ENCODE peak calls at places on chromosomes 12 and 14, in four cellular contexts. C is left ventricle myocardium inferior; H is left colon; K is NK-92 treated with Interleukin-12 subunit alpha and Interleukin-12 subunit beta, amount 100 ng/mL, for 24 hours. P is an unnamed sample.

GRCh38 chr14:21902561-21903199 is 229.1 kb upstream of the OR4E1 start:
- DNase-seq in C (no peak), H (peak), K (no peak), P (no peak)

GRCh38 chr12:125221602-125222001 is 156.4 kb downstream of the AACS start:
- DNase-seq in C (no peak), H (no peak), K (no peak), P (no peak)

GRCh38 chr14:34374998-34375740 is 86.9 kb downstream of the SPTSSA start:
- DNase-seq in C (no peak), H (no peak), K (no peak), P (no peak)

GRCh38 chr14:58298880-58299664 is 717 bp downstream of the ARID4A start:
- DNase-seq in C (peak), H (peak), K (peak), P (peak)

GRCh38 chr12:13041224-13041623 is 3.0 kb upstream of the FAM234B start:
- DNase-seq in C (no peak), H (no peak), K (no peak), P (no peak)

GRCh38 chr12:12803186-12803585 is 10.0 kb upstream of the DDX47 start:
- DNase-seq in C (no peak), H (peak), K (peak), P (no peak)

GRCh38 chr12:88468546-88468945 is 111.7 kb downstream of the KITLG start:
- DNase-seq in C (no peak), H (no peak), K (no peak), P (no peak)

GRCh38 chr14:23361320-23361719 is 3.7 kb downstream of the EFS start:
- DNase-seq in C (no peak), H (no peak), K (no peak), P (no peak)

GRCh38 chr14:58491593-58491992 is 64.1 kb downstream of the KIAA0586 start:
- DNase-seq in C (no peak), H (no peak), K (no peak), P (no peak)

GRCh38 chr14:59013672-59014298 is 174.7 kb upstream of the DAAM1 start:
- DNase-seq in C (no peak), H (no peak), K (no peak), P (no peak)

GRCh38 chr14:99262977-99263448 is 9.0 kb downstream of the BCL11B start:
- DNase-seq in C (no peak), H (no peak), K (no peak), P (no peak)

GRCh38 chr14:22848391-22849164 is 12.2 kb downstream of the MMP14 start:
- DNase-seq in C (peak), H (peak), K (no peak), P (no peak)

GRCh38 chr14:99560946-99561683 is 42.9 kb downstream of the CCDC85C start:
- DNase-seq in C (peak), H (no peak), K (no peak), P (peak)

GRCh38 chr12:1044697-1045096 is 53.7 kb downstream of the ERC1 start:
- DNase-seq in C (no peak), H (no peak), K (no peak), P (no peak)

GRCh38 chr14:61584258-61584657 is 111.1 kb upstream of the HIF1A start:
- DNase-seq in C (no peak), H (no peak), K (no peak), P (no peak)

GRCh38 chr14:95258754-95259593 is 60.7 kb downstream of the CLMN start:
- DNase-seq in C (no peak), H (no peak), K (no peak), P (no peak)

GRCh38 chr14:76781648-76782051 is 20.4 kb downstream of the VASH1 start:
- DNase-seq in C (no peak), H (no peak), K (no peak), P (no peak)

GRCh38 chr14:101824339-101824727 is 62.8 kb downstream of the PPP2R5C start:
- DNase-seq in C (no peak), H (no peak), K (no peak), P (no peak)

GRCh38 chr14:37901978-37902377 is 305.7 kb upstream of the SSTR1 start:
- DNase-seq in C (peak), H (no peak), K (no peak), P (no peak)

GRCh38 chr12:18700254-18700653 is 37.6 kb downstream of the PLCZ1 start:
- DNase-seq in C (no peak), H (no peak), K (no peak), P (no peak)

GRCh38 chr14:73712071-73712506 is 2.1 kb downstream of the PNMA1 start:
- DNase-seq in C (no peak), H (no peak), K (no peak), P (no peak)

GRCh38 chr12:40552868-40553267 is 139.4 kb upstream of the CNTN1 start:
- DNase-seq in C (no peak), H (no peak), K (no peak), P (no peak)

GRCh38 chr12:31021809-31022492 is 51.7 kb upstream of the DDX11 start:
- DNase-seq in C (no peak), H (no peak), K (no peak), P (no peak)

GRCh38 chr14:74973003-74973614 is 17.7 kb upstream of the PGF start:
- DNase-seq in C (peak), H (peak), K (no peak), P (no peak)

GRCh38 chr12:67414011-67414715 is 145.0 kb downstream of the CAND1 start:
- DNase-seq in C (no peak), H (no peak), K (no peak), P (no peak)

P was measured in WERI-Rb-1.